ENCODE peak calls at places on chromosomes 7 and 10, in six cellular contexts. One of them, this sample, is unnamed.

GRCh38 chr10:69797959-69798358 is 3.7 kb upstream of the COL13A1 start:
- DNase-seq in NCI-H2081: no peak
- DNase-seq in upper lobe of right lung: no peak
- DNase-seq in NCI-H1092 treated with DMSO at 0.1 percent for 48 hours: no peak
- DNase-seq in glutamatergic neuron: no peak
- DNase-seq in H9: no peak
- DNase-seq in this sample: no peak

GRCh38 chr10:114837690-114838089 is 16.1 kb downstream of the FHIP2A start:
- DNase-seq in NCI-H2081: no peak
- DNase-seq in upper lobe of right lung: no peak
- DNase-seq in NCI-H1092 treated with DMSO at 0.1 percent for 48 hours: no peak
- DNase-seq in glutamatergic neuron: no peak
- DNase-seq in H9: no peak
- DNase-seq in this sample: no peak

GRCh38 chr7:47343056-47343455 is 238.9 kb downstream of the TNS3 start:
- DNase-seq in NCI-H2081: no peak
- DNase-seq in upper lobe of right lung: no peak
- DNase-seq in NCI-H1092 treated with DMSO at 0.1 percent for 48 hours: no peak
- DNase-seq in glutamatergic neuron: no peak
- DNase-seq in H9: no peak
- DNase-seq in this sample: no peak

GRCh38 chr7:155343661-155344121 is 46.0 kb downstream of the INSIG1 start:
- DNase-seq in NCI-H2081: no peak
- DNase-seq in upper lobe of right lung: peak
- DNase-seq in NCI-H1092 treated with DMSO at 0.1 percent for 48 hours: no peak
- DNase-seq in glutamatergic neuron: no peak
- DNase-seq in H9: no peak
- DNase-seq in this sample: no peak

GRCh38 chr10:24444337-24444736 is 235.4 kb downstream of the KIAA1217 start:
- DNase-seq in NCI-H2081: no peak
- DNase-seq in upper lobe of right lung: no peak
- DNase-seq in NCI-H1092 treated with DMSO at 0.1 percent for 48 hours: no peak
- DNase-seq in glutamatergic neuron: no peak
- DNase-seq in H9: no peak
- DNase-seq in this sample: peak

GRCh38 chr10:103750836-103751235 is 104.5 kb downstream of the SH3PXD2A start:
- DNase-seq in NCI-H2081: no peak
- DNase-seq in upper lobe of right lung: no peak
- DNase-seq in NCI-H1092 treated with DMSO at 0.1 percent for 48 hours: no peak
- DNase-seq in glutamatergic neuron: no peak
- DNase-seq in H9: no peak
- DNase-seq in this sample: no peak

GRCh38 chr10:103204353-103205255 is 11.5 kb upstream of the NT5C2 start:
- DNase-seq in NCI-H2081: no peak
- DNase-seq in upper lobe of right lung: no peak
- DNase-seq in NCI-H1092 treated with DMSO at 0.1 percent for 48 hours: no peak
- DNase-seq in glutamatergic neuron: peak
- DNase-seq in H9: peak
- DNase-seq in this sample: no peak

GRCh38 chr10:29132821-29133156 is 156.1 kb upstream of the LYZL1 start:
- DNase-seq in NCI-H2081: no peak
- DNase-seq in upper lobe of right lung: no peak
- DNase-seq in NCI-H1092 treated with DMSO at 0.1 percent for 48 hours: no peak
- DNase-seq in glutamatergic neuron: no peak
- DNase-seq in H9: no peak
- DNase-seq in this sample: no peak

GRCh38 chr7:4668510-4668847 is 13.6 kb upstream of the FOXK1 start:
- DNase-seq in NCI-H2081: no peak
- DNase-seq in upper lobe of right lung: peak
- DNase-seq in NCI-H1092 treated with DMSO at 0.1 percent for 48 hours: no peak
- DNase-seq in glutamatergic neuron: no peak
- DNase-seq in H9: no peak
- DNase-seq in this sample: no peak

GRCh38 chr7:96936621-96937020 is 68.7 kb upstream of the DLX6 start:
- DNase-seq in NCI-H2081: no peak
- DNase-seq in upper lobe of right lung: no peak
- DNase-seq in NCI-H1092 treated with DMSO at 0.1 percent for 48 hours: no peak
- DNase-seq in glutamatergic neuron: no peak
- DNase-seq in H9: no peak
- DNase-seq in this sample: no peak

GRCh38 chr7:2195403-2196246 is 37.1 kb downstream of the MAD1L1 start:
- DNase-seq in NCI-H2081: no peak
- DNase-seq in upper lobe of right lung: peak
- DNase-seq in NCI-H1092 treated with DMSO at 0.1 percent for 48 hours: peak
- DNase-seq in glutamatergic neuron: no peak
- DNase-seq in H9: no peak
- DNase-seq in this sample: peak

GRCh38 chr7:93981480-93981874 is 22.7 kb downstream of the BET1 start:
- DNase-seq in NCI-H2081: no peak
- DNase-seq in upper lobe of right lung: no peak
- DNase-seq in NCI-H1092 treated with DMSO at 0.1 percent for 48 hours: no peak
- DNase-seq in glutamatergic neuron: no peak
- DNase-seq in H9: peak
- DNase-seq in this sample: no peak

GRCh38 chr7:144975882-144976281 is 140.0 kb upstream of the TPK1 start:
- DNase-seq in NCI-H2081: no peak
- DNase-seq in upper lobe of right lung: no peak
- DNase-seq in NCI-H1092 treated with DMSO at 0.1 percent for 48 hours: no peak
- DNase-seq in glutamatergic neuron: no peak
- DNase-seq in H9: no peak
- DNase-seq in this sample: no peak

GRCh38 chr7:128168667-128169210 is 72.3 kb upstream of the LEP start:
- DNase-seq in NCI-H2081: no peak
- DNase-seq in upper lobe of right lung: no peak
- DNase-seq in NCI-H1092 treated with DMSO at 0.1 percent for 48 hours: no peak
- DNase-seq in glutamatergic neuron: peak
- DNase-seq in H9: peak
- DNase-seq in this sample: no peak

This sample was measured in NCI-H2029 treated with DMSO at 0.1 percent for 48 hours.